ENCODE peak calls at places on chromosomes 5 and 9, in six cellular contexts. H, E, C, U, W and J are unnamed samples.

GRCh38 chr9:125472926-125473701 is 211.5 kb downstream of the GAPVD1 start:
- DNase-seq in H (no peak), W (peak), E (no peak), C (no peak), U (no peak), J (no peak)

GRCh38 chr5:178641711-178642110 is 14.9 kb upstream of the CLK4 start:
- DNase-seq in W (no peak), U (no peak), E (no peak), C (no peak), H (no peak), J (no peak)

GRCh38 chr5:150186796-150187356 is 3.0 kb upstream of the SLC6A7 start:
- DNase-seq in W (no peak), E (no peak), H (no peak), U (no peak), C (no peak), J (no peak)

GRCh38 chr5:97163360-97163764 is 19.7 kb downstream of the RIOK2 start:
- DNase-seq in E (no peak), W (peak), U (no peak), C (no peak), H (no peak), J (no peak)

GRCh38 chr9:84858373-84858772 is 188.8 kb downstream of the NTRK2 start:
- DNase-seq in W (no peak), H (no peak), E (no peak), U (no peak), C (no peak), J (no peak)

GRCh38 chr5:152305525-152305924 is 99.6 kb downstream of the NMUR2 start:
- DNase-seq in H (no peak), C (no peak), W (no peak), U (no peak), E (no peak), J (no peak)

GRCh38 chr9:118992813-118993747 is 376.2 kb downstream of the BRINP1 start:
- DNase-seq in U (no peak), C (no peak), E (peak), H (no peak), W (no peak), J (peak)

GRCh38 chr9:18071651-18072060 is 402.3 kb upstream of the ADAMTSL1 start:
- DNase-seq in H (no peak), U (no peak), E (no peak), W (peak), C (no peak), J (no peak)